ENCODE peak calls at places on chromosomes 16 and 17, in seven cellular contexts. One of them, this sample, is unnamed.

GRCh38 chr17:33113281-33114010 is 121.8 kb downstream of the SPACA3 start:
- DNase-seq in HepG2: no peak
- DNase-seq in GM23248: peak; percentile 44
- DNase-seq in PC-3: peak; percentile 52
- DNase-seq in mammary epithelial cell: no peak
- DNase-seq in neural progenitor cell: no peak
- DNase-seq in K562: no peak
- DNase-seq in this sample: peak; percentile 8

GRCh38 chr16:82782715-82783251 is 156.0 kb downstream of the CDH13 start:
- DNase-seq in mammary epithelial cell: no peak
- DNase-seq in GM23248: no peak
- DNase-seq in HepG2: no peak
- DNase-seq in K562: no peak
- DNase-seq in PC-3: no peak
- DNase-seq in neural progenitor cell: peak; percentile 62
- DNase-seq in this sample: no peak

GRCh38 chr16:1790611-1791255 is 2.8 kb downstream of the IGFALS start:
- DNase-seq in HepG2: no peak
- DNase-seq in mammary epithelial cell: no peak
- DNase-seq in neural progenitor cell: no peak
- DNase-seq in GM23248: no peak
- DNase-seq in PC-3: no peak
- DNase-seq in K562: no peak
- DNase-seq in this sample: no peak

GRCh38 chr17:8656693-8657092 is 26.2 kb upstream of the MYH10 start:
- DNase-seq in HepG2: no peak
- DNase-seq in neural progenitor cell: no peak
- DNase-seq in PC-3: no peak
- DNase-seq in mammary epithelial cell: no peak
- DNase-seq in GM23248: no peak
- DNase-seq in K562: no peak
- DNase-seq in this sample: no peak

GRCh38 chr17:62824290-62825135 is 16.4 kb upstream of the MARCHF10 start:
- DNase-seq in mammary epithelial cell: peak; percentile 96
- DNase-seq in GM23248: peak; percentile 97
- DNase-seq in HepG2: peak; percentile 49
- DNase-seq in K562: no peak
- DNase-seq in PC-3: peak; percentile 92
- DNase-seq in neural progenitor cell: peak; percentile 65
- DNase-seq in this sample: peak; percentile 98

GRCh38 chr16:5502467-5502869 is 404.9 kb upstream of the EEF2KMT start:
- DNase-seq in mammary epithelial cell: no peak
- DNase-seq in HepG2: peak; percentile 21
- DNase-seq in neural progenitor cell: peak; percentile 82
- DNase-seq in GM23248: no peak
- DNase-seq in PC-3: no peak
- DNase-seq in K562: peak; percentile 55
- DNase-seq in this sample: peak; percentile 9

GRCh38 chr16:11165894-11166665 is 89.9 kb downstream of the SOCS1 start:
- DNase-seq in HepG2: no peak
- DNase-seq in K562: no peak
- DNase-seq in neural progenitor cell: no peak
- DNase-seq in GM23248: no peak
- DNase-seq in mammary epithelial cell: no peak
- DNase-seq in PC-3: no peak
- DNase-seq in this sample: no peak

GRCh38 chr16:56682703-56683397 is 580 bp downstream of the MT1X start:
- DNase-seq in mammary epithelial cell: no peak
- DNase-seq in K562: peak; percentile 4
- DNase-seq in HepG2: no peak
- DNase-seq in GM23248: peak; percentile 28
- DNase-seq in neural progenitor cell: no peak
- DNase-seq in PC-3: no peak
- DNase-seq in this sample: no peak

GRCh38 chr17:49823614-49824013 is 24.3 kb downstream of the TAC4 start:
- DNase-seq in mammary epithelial cell: no peak
- DNase-seq in neural progenitor cell: no peak
- DNase-seq in K562: no peak
- DNase-seq in PC-3: no peak
- DNase-seq in GM23248: peak; percentile 50
- DNase-seq in HepG2: no peak
- DNase-seq in this sample: no peak

GRCh38 chr17:77437017-77437416 is 296.2 kb downstream of the SEC14L1 start:
- DNase-seq in mammary epithelial cell: no peak
- DNase-seq in HepG2: no peak
- DNase-seq in K562: no peak
- DNase-seq in PC-3: peak; percentile 35
- DNase-seq in neural progenitor cell: no peak
- DNase-seq in GM23248: peak; percentile 62
- DNase-seq in this sample: no peak

GRCh38 chr17:40317345-40317873 is 8.4 kb downstream of the RARA start:
- DNase-seq in neural progenitor cell: peak; percentile 85
- DNase-seq in mammary epithelial cell: peak; percentile 67
- DNase-seq in PC-3: peak; percentile 61
- DNase-seq in GM23248: peak; percentile 87
- DNase-seq in K562: peak; percentile 80
- DNase-seq in HepG2: peak; percentile 64
- DNase-seq in this sample: no peak

GRCh38 chr16:46782320-46782719 is 34.2 kb upstream of the MYLK3 start:
- DNase-seq in PC-3: no peak
- DNase-seq in GM23248: no peak
- DNase-seq in mammary epithelial cell: no peak
- DNase-seq in K562: no peak
- DNase-seq in HepG2: no peak
- DNase-seq in neural progenitor cell: no peak
- DNase-seq in this sample: no peak

GRCh38 chr17:52477824-52478614 is 319.5 kb upstream of the CA10 start:
- DNase-seq in PC-3: no peak
- DNase-seq in HepG2: no peak
- DNase-seq in neural progenitor cell: no peak
- DNase-seq in GM23248: no peak
- DNase-seq in K562: no peak
- DNase-seq in mammary epithelial cell: no peak
- DNase-seq in this sample: no peak

GRCh38 chr17:58503876-58504275 is 10.6 kb downstream of the MTMR4 start:
- DNase-seq in neural progenitor cell: no peak
- DNase-seq in mammary epithelial cell: no peak
- DNase-seq in GM23248: no peak
- DNase-seq in K562: no peak
- DNase-seq in HepG2: no peak
- DNase-seq in PC-3: no peak
- DNase-seq in this sample: no peak

GRCh38 chr17:65522751-65523404 is 38.6 kb downstream of the AXIN2 start:
- DNase-seq in neural progenitor cell: no peak
- DNase-seq in GM23248: no peak
- DNase-seq in K562: no peak
- DNase-seq in mammary epithelial cell: no peak
- DNase-seq in HepG2: no peak
- DNase-seq in PC-3: no peak
- DNase-seq in this sample: no peak

GRCh38 chr17:81197409-81197795 is 25.4 kb downstream of the CEP131 start:
- DNase-seq in GM23248: no peak
- DNase-seq in PC-3: no peak
- DNase-seq in mammary epithelial cell: no peak
- DNase-seq in K562: no peak
- DNase-seq in HepG2: no peak
- DNase-seq in neural progenitor cell: no peak
- DNase-seq in this sample: no peak

GRCh38 chr16:68298907-68299515 is 11.7 kb downstream of the SLC7A6OS start:
- DNase-seq in GM23248: peak; percentile 84
- DNase-seq in K562: no peak
- DNase-seq in PC-3: peak; percentile 43
- DNase-seq in HepG2: peak; percentile 77
- DNase-seq in mammary epithelial cell: peak; percentile 75
- DNase-seq in neural progenitor cell: peak; percentile 63
- DNase-seq in this sample: no peak

GRCh38 chr17:77957215-77957868 is 1.2 kb upstream of the TNRC6C start:
- DNase-seq in GM23248: peak; percentile 55
- DNase-seq in PC-3: no peak
- DNase-seq in HepG2: no peak
- DNase-seq in neural progenitor cell: peak; percentile 33
- DNase-seq in mammary epithelial cell: peak; percentile 19
- DNase-seq in K562: peak; percentile 31
- DNase-seq in this sample: no peak

GRCh38 chr17:27239046-27239445 is 54.9 kb upstream of the WSB1 start:
- DNase-seq in neural progenitor cell: no peak
- DNase-seq in mammary epithelial cell: no peak
- DNase-seq in GM23248: no peak
- DNase-seq in K562: no peak
- DNase-seq in HepG2: no peak
- DNase-seq in PC-3: no peak
- DNase-seq in this sample: no peak

GRCh38 chr17:5418858-5419355 is 555 bp downstream of the NUP88 start:
- DNase-seq in mammary epithelial cell: peak; percentile 77
- DNase-seq in K562: peak; percentile 45
- DNase-seq in HepG2: peak; percentile 17
- DNase-seq in PC-3: peak; percentile 41
- DNase-seq in GM23248: peak; percentile 69
- DNase-seq in neural progenitor cell: no peak
- DNase-seq in this sample: peak; percentile 88

GRCh38 chr17:81011951-81012350 is 20.3 kb downstream of the CHMP6 start:
- DNase-seq in GM23248: no peak
- DNase-seq in mammary epithelial cell: no peak
- DNase-seq in PC-3: no peak
- DNase-seq in K562: no peak
- DNase-seq in HepG2: peak; percentile 46
- DNase-seq in neural progenitor cell: no peak
- DNase-seq in this sample: no peak

GRCh38 chr16:60717808-60718207 is 1318.4 kb downstream of the CDH8 start:
- DNase-seq in HepG2: no peak
- DNase-seq in K562: no peak
- DNase-seq in PC-3: no peak
- DNase-seq in mammary epithelial cell: no peak
- DNase-seq in neural progenitor cell: no peak
- DNase-seq in GM23248: no peak
- DNase-seq in this sample: no peak

GRCh38 chr17:41801374-41802062 is 10.2 kb downstream of the P3H4 start:
- DNase-seq in GM23248: peak; percentile 80
- DNase-seq in HepG2: peak; percentile 68
- DNase-seq in PC-3: peak; percentile 94
- DNase-seq in neural progenitor cell: peak; percentile 87
- DNase-seq in K562: peak; percentile 86
- DNase-seq in mammary epithelial cell: peak; percentile 76
- DNase-seq in this sample: peak; percentile 87
- H3K4me3 ChIP-seq in GM23248: peak overlapping the region; percentile 41
- H3K4me3 ChIP-seq in HepG2: peak overlapping the region; percentile 5
- H3K4me3 ChIP-seq in PC-3: peak overlapping the region; percentile 52
- H3K4me3 ChIP-seq in neural progenitor cell: no peak overlapping the region
- H3K4me3 ChIP-seq in K562: no peak overlapping the region
- H3K4me3 ChIP-seq in mammary epithelial cell: no peak overlapping the region
- H3K4me3 ChIP-seq in this sample: peak overlapping the region; percentile 35

GRCh38 chr17:30091771-30092170 is 24.8 kb upstream of the NSRP1 start:
- DNase-seq in mammary epithelial cell: no peak
- DNase-seq in neural progenitor cell: no peak
- DNase-seq in PC-3: peak; percentile 40
- DNase-seq in GM23248: peak; percentile 92
- DNase-seq in K562: no peak
- DNase-seq in HepG2: no peak
- DNase-seq in this sample: no peak

GRCh38 chr17:30092886-30093285 is 23.7 kb upstream of the NSRP1 start:
- DNase-seq in PC-3: no peak
- DNase-seq in GM23248: peak; percentile 8
- DNase-seq in neural progenitor cell: no peak
- DNase-seq in HepG2: no peak
- DNase-seq in mammary epithelial cell: no peak
- DNase-seq in K562: no peak
- DNase-seq in this sample: no peak

GRCh38 chr17:30095507-30096244 is 20.9 kb upstream of the NSRP1 start:
- DNase-seq in GM23248: peak; percentile 89
- DNase-seq in K562: peak; percentile 67
- DNase-seq in neural progenitor cell: peak; percentile 64
- DNase-seq in PC-3: peak; percentile 74
- DNase-seq in HepG2: peak; percentile 64
- DNase-seq in mammary epithelial cell: peak; percentile 64
- DNase-seq in this sample: peak; percentile 33

GRCh38 chr17:30091166-30091670 is 25.4 kb upstream of the NSRP1 start:
- DNase-seq in HepG2: no peak
- DNase-seq in K562: no peak
- DNase-seq in mammary epithelial cell: no peak
- DNase-seq in neural progenitor cell: peak; percentile 26
- DNase-seq in GM23248: peak; percentile 29
- DNase-seq in PC-3: no peak
- DNase-seq in this sample: no peak

GRCh38 chr17:30093463-30094147 is 23.0 kb upstream of the NSRP1 start:
- DNase-seq in HepG2: peak; percentile 49
- DNase-seq in GM23248: peak; percentile 71
- DNase-seq in K562: peak; percentile 75
- DNase-seq in PC-3: peak; percentile 75
- DNase-seq in mammary epithelial cell: peak; percentile 43
- DNase-seq in neural progenitor cell: peak; percentile 79
- DNase-seq in this sample: peak; percentile 40
- TF ChIP-seq EZH2 in HepG2: no peak
- TF ChIP-seq EZH2 in GM23248: no peak
- TF ChIP-seq EZH2 in K562: no peak
- TF ChIP-seq EZH2 in PC-3: no peak
- TF ChIP-seq EZH2 in mammary epithelial cell: no peak
- TF ChIP-seq EZH2 in neural progenitor cell: no peak
- TF ChIP-seq EZH2 in this sample: no peak

GRCh38 chr17:21688293-21688949 is 3.9 kb upstream of the KCNJ18 start:
- DNase-seq in neural progenitor cell: no peak
- DNase-seq in GM23248: no peak
- DNase-seq in mammary epithelial cell: no peak
- DNase-seq in PC-3: no peak
- DNase-seq in K562: no peak
- DNase-seq in HepG2: no peak
- DNase-seq in this sample: no peak

GRCh38 chr17:21686165-21687015 is 5.9 kb upstream of the KCNJ18 start:
- DNase-seq in HepG2: no peak
- DNase-seq in PC-3: no peak
- DNase-seq in GM23248: peak; percentile 30
- DNase-seq in neural progenitor cell: no peak
- DNase-seq in mammary epithelial cell: no peak
- DNase-seq in K562: no peak
- DNase-seq in this sample: no peak

GRCh38 chr17:21687136-21687953 is 5.0 kb upstream of the KCNJ18 start:
- DNase-seq in GM23248: no peak
- DNase-seq in PC-3: no peak
- DNase-seq in mammary epithelial cell: no peak
- DNase-seq in K562: no peak
- DNase-seq in HepG2: no peak
- DNase-seq in neural progenitor cell: no peak
- DNase-seq in this sample: no peak

DNA sequence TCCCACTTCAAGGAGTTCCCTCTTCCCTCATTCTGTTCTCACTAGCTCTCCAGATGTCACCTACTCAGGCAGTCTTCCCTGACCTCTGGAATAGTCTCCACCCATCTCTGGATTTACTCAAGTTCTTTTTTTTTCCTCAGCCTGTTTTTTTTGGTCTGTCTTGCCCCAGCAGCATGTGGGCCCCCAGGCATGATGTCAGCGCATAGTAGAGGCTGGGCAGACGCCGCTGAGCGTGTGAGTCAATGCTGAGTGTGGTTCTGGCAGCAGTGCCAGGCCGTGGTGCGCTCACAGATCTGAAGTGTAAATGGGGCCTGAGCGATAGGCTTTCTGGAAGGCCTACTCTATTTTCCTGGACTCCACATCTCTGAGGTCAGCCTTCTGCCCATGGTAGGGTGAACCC is 2.7 kb upstream of the KCNJ18 start:
- DNase-seq in K562: no peak
- DNase-seq in GM23248: peak; percentile 99
- DNase-seq in HepG2: no peak
- DNase-seq in neural progenitor cell: no peak
- DNase-seq in PC-3: peak; percentile 94
- DNase-seq in mammary epithelial cell: peak; percentile 61
- DNase-seq in this sample: peak; percentile 84
- H3K9me3 ChIP-seq in K562: no peaks in the 10 kb centered on the region
- H3K9me3 ChIP-seq in GM23248: no peaks in the 10 kb centered on the region
- H3K9me3 ChIP-seq in HepG2: no peaks in the 10 kb centered on the region
- H3K9me3 ChIP-seq in neural progenitor cell: peaks cover 11% of the 10 kb centered on the region
- H3K9me3 ChIP-seq in PC-3: no peaks in the 10 kb centered on the region
- H3K9me3 ChIP-seq in mammary epithelial cell: peaks cover 51% of the 10 kb centered on the region
- H3K9me3 ChIP-seq in this sample: no peaks in the 10 kb centered on the region

GRCh38 chr16:79282806-79283205 is 317.7 kb downstream of the MAF start:
- DNase-seq in GM23248: no peak
- DNase-seq in mammary epithelial cell: no peak
- DNase-seq in neural progenitor cell: no peak
- DNase-seq in K562: no peak
- DNase-seq in HepG2: no peak
- DNase-seq in PC-3: no peak
- DNase-seq in this sample: no peak
- H3K4me3 ChIP-seq in GM23248: no peak overlapping the region
- H3K4me3 ChIP-seq in mammary epithelial cell: no peak overlapping the region
- H3K4me3 ChIP-seq in neural progenitor cell: no peak overlapping the region
- H3K4me3 ChIP-seq in K562: no peak overlapping the region
- H3K4me3 ChIP-seq in HepG2: no peak overlapping the region
- H3K4me3 ChIP-seq in PC-3: no peak overlapping the region
- H3K4me3 ChIP-seq in this sample: no peak overlapping the region